ENCODE peak calls at places on chromosomes 16 and 17, in eight cellular contexts. K is astrocyte of the spinal cord; M is IMR-90; J is ascending aorta; W is cardiac muscle cell; V is AG09309; T is mucosa of descending colon; C is activated CD8-positive, alpha-beta T cell treated with anti-CD3 and anti-CD28 coated beads for 36 hours. U is an unnamed sample.

GRCh38 chr17:61314368-61315078 is 85.1 kb upstream of the TBX2 start:
- DNase-seq in K (peak), M (peak), J (peak), W (peak), V (no peak), T (no peak), C (no peak), U (no peak)

GRCh38 chr16:11162571-11163268 is 93.3 kb downstream of the SOCS1 start:
- DNase-seq in K (no peak), M (no peak), J (no peak), W (no peak), V (no peak), T (no peak), C (no peak), U (no peak)

GRCh38 chr17:7404737-7405412 is 978 bp upstream of the TMEM256 start:
- DNase-seq in K (no peak), M (no peak), J (no peak), W (peak), V (no peak), T (peak), C (no peak), U (no peak)

GRCh38 chr17:77037943-77038342 is 102.8 kb upstream of the SEC14L1 start:
- DNase-seq in K (no peak), M (no peak), J (no peak), W (no peak), V (no peak), T (no peak), C (no peak), U (no peak)

GRCh38 chr16:2776500-2777139 is 460 bp downstream of the ELOB start:
- DNase-seq in K (peak), M (no peak), J (no peak), W (no peak), V (no peak), T (no peak), C (peak), U (no peak)

GRCh38 chr16:55302635-55303034 is 21.4 kb upstream of the IRX6 start:
- DNase-seq in K (no peak), M (no peak), J (no peak), W (no peak), V (no peak), T (no peak), C (no peak), U (no peak)

GRCh38 chr16:89359296-89360147 is 130.8 kb downstream of the ANKRD11 start:
- DNase-seq in K (peak), M (no peak), J (no peak), W (peak), V (no peak), T (no peak), C (no peak), U (no peak)

GRCh38 chr16:28210264-28210663 is 1.5 kb downstream of the XPO6 start:
- DNase-seq in K (no peak), M (no peak), J (no peak), W (no peak), V (no peak), T (no peak), C (no peak), U (no peak)

GRCh38 chr17:45341389-45342158 is 24.8 kb upstream of the MAP3K14 start:
- DNase-seq in K (peak), M (peak), J (no peak), W (peak), V (peak), T (no peak), C (no peak), U (peak)

GRCh38 chr16:58636474-58636873 is 6.8 kb upstream of the CNOT1 start:
- DNase-seq in K (no peak), M (no peak), J (no peak), W (no peak), V (no peak), T (no peak), C (no peak), U (no peak)

GRCh38 chr16:30741461-30741914 is 6.7 kb upstream of the PHKG2 start:
- DNase-seq in K (peak), M (peak), J (no peak), W (peak), V (peak), T (peak), C (no peak), U (no peak)

GRCh38 chr16:51886456-51886855 is 660.5 kb downstream of the TOX3 start:
- DNase-seq in K (no peak), M (no peak), J (no peak), W (no peak), V (no peak), T (no peak), C (no peak), U (no peak)

GRCh38 chr16:14436410-14436955 is 193.6 kb downstream of the PARN start:
- DNase-seq in K (peak), M (no peak), J (no peak), W (no peak), V (no peak), T (no peak), C (peak), U (no peak)

GRCh38 chr17:41910701-41911391 is 7.9 kb downstream of the ACLY start:
- DNase-seq in K (peak), M (peak), J (no peak), W (peak), V (peak), T (no peak), C (no peak), U (no peak)

GRCh38 chr17:35727635-35728034 is 3.8 kb upstream of the RASL10B start:
- DNase-seq in K (no peak), M (no peak), J (no peak), W (no peak), V (no peak), T (no peak), C (no peak), U (no peak)

GRCh38 chr17:82592289-82592683 is 56.0 kb downstream of the WDR45B start:
- DNase-seq in K (no peak), M (no peak), J (no peak), W (no peak), V (no peak), T (peak), C (no peak), U (no peak)

GRCh38 chr17:78133179-78133951 is 2.8 kb downstream of the TMC8 start:
- DNase-seq in K (no peak), M (no peak), J (no peak), W (no peak), V (no peak), T (no peak), C (peak), U (no peak)

GRCh38 chr16:4085405-4085970 is 30.8 kb downstream of the ADCY9 start:
- DNase-seq in K (no peak), M (no peak), J (no peak), W (no peak), V (no peak), T (no peak), C (no peak), U (no peak)

GRCh38 chr16:11583889-11584565 is 2.7 kb downstream of the LITAF start:
- DNase-seq in K (no peak), M (no peak), J (no peak), W (no peak), V (no peak), T (no peak), C (peak), U (no peak)

DNA sequence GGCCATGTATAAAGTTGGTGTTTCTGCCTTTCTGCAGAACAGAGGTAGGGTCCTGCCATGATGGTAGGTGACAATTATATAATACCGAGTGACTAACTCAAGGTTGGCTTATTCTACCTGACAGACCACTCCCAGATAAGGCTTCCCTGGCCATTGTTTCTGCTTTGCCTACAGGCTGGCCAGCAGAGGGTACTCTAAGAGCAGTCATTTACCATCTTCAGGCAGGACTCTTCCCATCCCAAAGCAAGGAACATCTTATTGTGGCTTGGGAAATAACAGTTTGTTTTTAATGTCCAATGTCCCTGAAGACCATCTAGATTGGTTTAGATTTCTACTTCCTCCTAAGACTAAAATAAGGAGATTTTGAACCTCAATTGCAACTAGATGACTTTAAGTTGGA is 74.1 kb downstream of the SNX11 start:
- DNase-seq in K (peak), M (peak), J (no peak), W (peak), V (no peak), T (no peak), C (no peak), U (no peak)
- TF ChIP-seq CTCF in K (peak), M (peak), J (no peak), W (peak), V (peak), T (no peak), C (no peak), U (no peak)

GRCh38 chr17:17130077-17130844 is 75.9 kb downstream of the PLD6 start:
- DNase-seq in K (no peak), M (no peak), J (no peak), W (no peak), V (no peak), T (no peak), C (no peak), U (no peak)
- TF ChIP-seq CTCF in K (no peak), M (no peak), J (no peak), W (no peak), V (no peak), T (no peak), C (no peak), U (no peak)

GRCh38 chr16:21301895-21302291 is 23.8 kb upstream of the CRYM start:
- DNase-seq in K (peak), M (peak), J (no peak), W (peak), V (no peak), T (no peak), C (no peak), U (no peak)
- TF ChIP-seq CTCF in K (no peak), M (no peak), J (no peak), W (no peak), V (no peak), T (no peak), C (no peak), U (no peak)

GRCh38 chr17:9824094-9824493 is 1.6 kb upstream of the GLP2R start:
- DNase-seq in K (no peak), M (no peak), J (no peak), W (no peak), V (no peak), T (no peak), C (no peak), U (no peak)
- TF ChIP-seq CTCF in K (no peak), M (no peak), J (no peak), W (peak), V (no peak), T (no peak), C (no peak), U (no peak)

DNA sequence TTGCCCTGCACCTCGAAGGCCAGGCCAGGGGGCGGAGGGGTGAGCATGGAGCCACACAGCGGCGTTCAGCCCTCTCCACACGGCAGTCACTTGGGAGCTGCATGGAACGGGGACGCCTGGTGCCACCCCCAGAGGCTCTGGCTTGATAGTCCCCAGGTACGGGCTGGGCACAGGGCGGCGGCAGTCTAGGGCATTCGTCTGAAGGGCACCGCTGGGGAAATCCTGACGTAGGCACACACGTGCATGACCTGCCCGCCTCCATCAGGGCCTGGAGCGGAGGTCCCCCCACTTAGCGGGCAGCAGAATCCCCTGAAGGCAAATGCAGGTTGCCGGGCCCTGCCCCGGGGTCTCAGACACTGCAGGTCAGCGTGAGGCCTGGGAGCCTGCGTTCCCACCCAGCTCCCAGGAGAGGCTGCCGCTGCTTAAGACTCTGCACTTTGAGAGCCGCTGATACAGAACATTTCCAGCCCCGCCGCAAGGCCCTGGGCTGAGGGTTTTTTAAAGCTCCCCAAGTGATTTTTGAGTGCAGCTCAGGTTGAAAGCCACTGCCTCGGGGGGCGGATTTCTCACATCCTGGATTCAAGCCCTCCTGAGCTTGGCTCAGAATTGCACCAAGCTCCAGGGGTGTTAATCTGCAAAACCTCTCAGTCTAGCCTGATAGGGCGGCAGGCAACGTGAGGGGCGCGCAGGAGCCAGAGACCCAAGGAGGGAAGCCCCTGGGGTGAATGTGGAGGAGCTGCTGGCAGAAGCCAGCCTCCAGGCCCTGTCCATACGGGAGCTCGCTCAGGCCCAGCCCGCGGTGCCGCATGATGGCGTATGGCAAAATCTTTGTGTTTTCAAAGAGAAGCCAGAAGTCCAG is 182.4 kb upstream of the GSE1 start:
- DNase-seq in K (no peak), M (no peak), J (no peak), W (no peak), V (no peak), T (peak), C (no peak), U (no peak)
- TF ChIP-seq CTCF in K (no peak), M (no peak), J (no peak), W (no peak), V (no peak), T (no peak), C (no peak), U (no peak)

GRCh38 chr17:57767561-57767960 is 22.5 kb upstream of the CCDC182 start:
- DNase-seq in K (no peak), M (no peak), J (no peak), W (no peak), V (no peak), T (no peak), C (no peak), U (no peak)
- TF ChIP-seq CTCF in K (no peak), M (no peak), J (no peak), W (no peak), V (no peak), T (no peak), C (no peak), U (no peak)

DNA sequence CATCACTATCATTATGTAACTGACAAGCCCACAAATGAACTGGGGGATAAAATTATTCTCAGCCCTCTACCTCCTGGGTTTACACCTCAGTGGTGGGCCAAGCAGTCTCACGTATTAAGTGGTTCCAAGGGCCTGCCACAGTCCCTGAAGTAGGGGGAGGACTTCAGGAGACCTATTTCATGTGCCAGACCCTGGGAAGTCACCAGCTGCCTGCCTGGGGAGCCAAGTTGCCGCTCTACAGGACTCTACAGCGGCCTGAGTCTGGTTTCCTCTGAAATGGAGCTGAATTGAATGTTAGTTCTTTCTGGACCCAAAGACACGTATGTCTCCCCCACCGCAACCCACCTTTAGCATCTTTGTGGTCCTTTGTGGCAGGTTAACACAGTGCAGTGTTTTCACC is 187.0 kb downstream of the IRX3 start:
- DNase-seq in K (no peak), M (no peak), J (no peak), W (no peak), V (no peak), T (no peak), C (no peak), U (no peak)
- TF ChIP-seq CTCF in K (no peak), M (no peak), J (no peak), W (no peak), V (no peak), T (no peak), C (no peak), U (no peak)

GRCh38 chr16:1285669-1286491 is 23.6 kb upstream of the UBE2I start:
- DNase-seq in K (no peak), M (no peak), J (no peak), W (no peak), V (no peak), T (no peak), C (no peak), U (no peak)
- TF ChIP-seq CTCF in K (no peak), M (no peak), J (no peak), W (no peak), V (no peak), T (no peak), C (no peak), U (no peak)

GRCh38 chr16:74438492-74438979 is 17.3 kb upstream of the CLEC18B start:
- DNase-seq in K (no peak), M (no peak), J (no peak), W (no peak), V (no peak), T (no peak), C (peak), U (no peak)
- TF ChIP-seq CTCF in K (no peak), M (no peak), J (no peak), W (no peak), V (no peak), T (no peak), C (no peak), U (no peak)

GRCh38 chr17:2071421-2072281 is 16.7 kb downstream of the HIC1 start:
- DNase-seq in K (peak), M (peak), J (no peak), W (peak), V (no peak), T (no peak), C (no peak), U (no peak)

GRCh38 chr17:2071024-2071385 is 16.1 kb downstream of the HIC1 start:
- DNase-seq in K (no peak), M (no peak), J (no peak), W (no peak), V (no peak), T (no peak), C (no peak), U (no peak)

GRCh38 chr17:2068101-2068518 is 13.2 kb downstream of the HIC1 start:
- DNase-seq in K (peak), M (peak), J (no peak), W (peak), V (peak), T (peak), C (no peak), U (no peak)

GRCh38 chr17:2068589-2069051 is 13.7 kb downstream of the HIC1 start:
- DNase-seq in K (no peak), M (peak), J (no peak), W (peak), V (no peak), T (peak), C (peak), U (no peak)

DNA sequence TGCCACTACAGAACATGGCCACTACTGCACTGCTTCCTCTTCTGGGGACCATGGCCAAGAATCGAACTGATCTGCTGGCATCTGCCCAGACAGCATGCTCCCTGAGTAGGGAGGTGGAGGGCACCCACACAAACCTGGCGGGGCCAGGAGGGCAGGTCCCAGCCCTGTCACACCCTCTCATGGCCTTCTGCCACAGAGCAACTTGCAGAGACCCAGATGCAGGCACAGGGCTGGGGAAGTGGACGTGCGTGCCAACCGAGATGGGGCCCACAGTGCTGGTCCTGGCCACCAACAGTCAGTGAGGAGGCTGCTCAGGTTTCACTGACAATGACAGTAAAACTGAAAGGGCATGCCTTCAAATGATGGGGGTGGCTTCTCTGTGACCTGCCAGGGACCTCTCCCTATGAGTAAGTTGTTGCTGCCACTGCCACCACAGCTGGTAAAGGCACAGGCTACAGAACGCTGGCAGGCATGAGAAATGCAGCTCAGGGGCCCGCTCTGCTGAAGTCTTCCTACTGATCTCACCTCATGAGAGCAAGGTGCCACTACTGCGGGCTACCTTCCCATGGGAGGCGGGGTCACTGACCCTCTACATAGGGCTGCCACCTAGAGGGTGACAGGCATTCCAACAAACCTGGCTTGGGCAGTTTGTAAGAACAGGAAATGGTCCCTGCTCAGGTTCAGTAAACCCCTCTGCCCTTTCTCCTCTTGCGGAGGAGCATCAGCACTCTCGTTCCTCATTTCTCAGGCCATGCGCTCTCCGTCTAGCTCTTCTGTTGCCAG is 15.5 kb downstream of the HIC1 start:
- DNase-seq in K (no peak), M (no peak), J (no peak), W (no peak), V (no peak), T (no peak), C (peak), U (no peak)
- TF ChIP-seq CTCF in K (no peak), M (no peak), J (no peak), W (no peak), V (no peak), T (no peak), C (no peak), U (no peak)